ENCODE peak calls at places on chromosomes 12 and 14, in eight cellular contexts. One of them, this sample, is unnamed.

GRCh38 chr12:94326727-94327126 is 132.9 kb downstream of the CEP83 start:
- DNase-seq in dorsolateral prefrontal cortex: no peak
- DNase-seq in CD4-positive, CD25-positive, alpha-beta regulatory T cell: no peak
- DNase-seq in Peyer's patch: no peak
- DNase-seq in aorta: no peak
- DNase-seq in breast epithelium: no peak
- DNase-seq in epithelial cell of prostate: peak
- DNase-seq in thoracic aorta: no peak
- DNase-seq in this sample: no peak

GRCh38 chr14:30223385-30223785 is 295.7 kb upstream of the PRKD1 start:
- DNase-seq in CD4-positive, CD25-positive, alpha-beta regulatory T cell: no peak
- DNase-seq in breast epithelium: peak
- DNase-seq in epithelial cell of prostate: peak
- DNase-seq in aorta: peak
- DNase-seq in Peyer's patch: no peak
- DNase-seq in dorsolateral prefrontal cortex: no peak
- DNase-seq in thoracic aorta: peak
- DNase-seq in this sample: peak

GRCh38 chr12:133129368-133130037 is 571 bp downstream of the ZNF891 start:
- DNase-seq in aorta: no peak
- DNase-seq in Peyer's patch: no peak
- DNase-seq in epithelial cell of prostate: no peak
- DNase-seq in breast epithelium: no peak
- DNase-seq in dorsolateral prefrontal cortex: no peak
- DNase-seq in thoracic aorta: no peak
- DNase-seq in CD4-positive, CD25-positive, alpha-beta regulatory T cell: peak
- DNase-seq in this sample: no peak

GRCh38 chr14:104151546-104152245 is 13.3 kb downstream of the KIF26A start:
- DNase-seq in CD4-positive, CD25-positive, alpha-beta regulatory T cell: no peak
- DNase-seq in breast epithelium: no peak
- DNase-seq in epithelial cell of prostate: no peak
- DNase-seq in dorsolateral prefrontal cortex: no peak
- DNase-seq in thoracic aorta: no peak
- DNase-seq in Peyer's patch: no peak
- DNase-seq in aorta: no peak
- DNase-seq in this sample: no peak

GRCh38 chr12:30203981-30204380 is 420.2 kb upstream of the TMTC1 start:
- DNase-seq in thoracic aorta: no peak
- DNase-seq in CD4-positive, CD25-positive, alpha-beta regulatory T cell: no peak
- DNase-seq in epithelial cell of prostate: no peak
- DNase-seq in breast epithelium: no peak
- DNase-seq in aorta: no peak
- DNase-seq in dorsolateral prefrontal cortex: no peak
- DNase-seq in Peyer's patch: no peak
- DNase-seq in this sample: no peak

GRCh38 chr14:59425322-59425945 is 39.7 kb downstream of the GPR135 start:
- DNase-seq in Peyer's patch: no peak
- DNase-seq in dorsolateral prefrontal cortex: no peak
- DNase-seq in thoracic aorta: no peak
- DNase-seq in epithelial cell of prostate: no peak
- DNase-seq in aorta: no peak
- DNase-seq in CD4-positive, CD25-positive, alpha-beta regulatory T cell: no peak
- DNase-seq in breast epithelium: no peak
- DNase-seq in this sample: no peak

GRCh38 chr14:103316723-103317122 is 17.3 kb upstream of the EIF5 start:
- DNase-seq in thoracic aorta: no peak
- DNase-seq in epithelial cell of prostate: no peak
- DNase-seq in dorsolateral prefrontal cortex: no peak
- DNase-seq in breast epithelium: no peak
- DNase-seq in CD4-positive, CD25-positive, alpha-beta regulatory T cell: no peak
- DNase-seq in Peyer's patch: no peak
- DNase-seq in aorta: no peak
- DNase-seq in this sample: peak

GRCh38 chr14:104094709-104095425 is 9.4 kb downstream of the ASPG start:
- DNase-seq in Peyer's patch: peak
- DNase-seq in breast epithelium: peak
- DNase-seq in aorta: peak
- DNase-seq in epithelial cell of prostate: no peak
- DNase-seq in dorsolateral prefrontal cortex: no peak
- DNase-seq in thoracic aorta: no peak
- DNase-seq in CD4-positive, CD25-positive, alpha-beta regulatory T cell: peak
- DNase-seq in this sample: peak

GRCh38 chr12:48151103-48151771 is 6.1 kb downstream of the ASB8 start:
- DNase-seq in CD4-positive, CD25-positive, alpha-beta regulatory T cell: no peak
- DNase-seq in dorsolateral prefrontal cortex: no peak
- DNase-seq in aorta: no peak
- DNase-seq in epithelial cell of prostate: no peak
- DNase-seq in thoracic aorta: no peak
- DNase-seq in Peyer's patch: no peak
- DNase-seq in breast epithelium: no peak
- DNase-seq in this sample: no peak

GRCh38 chr12:53185582-53186153 is 4.9 kb upstream of the CSAD start:
- DNase-seq in aorta: no peak
- DNase-seq in dorsolateral prefrontal cortex: no peak
- DNase-seq in thoracic aorta: no peak
- DNase-seq in CD4-positive, CD25-positive, alpha-beta regulatory T cell: no peak
- DNase-seq in Peyer's patch: no peak
- DNase-seq in breast epithelium: peak
- DNase-seq in epithelial cell of prostate: no peak
- DNase-seq in this sample: no peak

GRCh38 chr14:71362920-71363584 is 455.8 kb downstream of the PCNX1 start:
- DNase-seq in epithelial cell of prostate: no peak
- DNase-seq in breast epithelium: no peak
- DNase-seq in thoracic aorta: no peak
- DNase-seq in aorta: no peak
- DNase-seq in dorsolateral prefrontal cortex: no peak
- DNase-seq in CD4-positive, CD25-positive, alpha-beta regulatory T cell: no peak
- DNase-seq in Peyer's patch: no peak
- DNase-seq in this sample: no peak

GRCh38 chr14:68936980-68937379 is 42.1 kb downstream of the ACTN1 start:
- DNase-seq in dorsolateral prefrontal cortex: no peak
- DNase-seq in CD4-positive, CD25-positive, alpha-beta regulatory T cell: no peak
- DNase-seq in Peyer's patch: no peak
- DNase-seq in epithelial cell of prostate: no peak
- DNase-seq in breast epithelium: no peak
- DNase-seq in aorta: no peak
- DNase-seq in thoracic aorta: no peak
- DNase-seq in this sample: no peak

GRCh38 chr14:68934034-68934433 is 45.1 kb downstream of the ACTN1 start:
- DNase-seq in epithelial cell of prostate: no peak
- DNase-seq in CD4-positive, CD25-positive, alpha-beta regulatory T cell: no peak
- DNase-seq in breast epithelium: no peak
- DNase-seq in thoracic aorta: no peak
- DNase-seq in dorsolateral prefrontal cortex: no peak
- DNase-seq in Peyer's patch: no peak
- DNase-seq in aorta: no peak
- DNase-seq in this sample: no peak

GRCh38 chr14:68936476-68936875 is 42.6 kb downstream of the ACTN1 start:
- DNase-seq in aorta: no peak
- DNase-seq in epithelial cell of prostate: no peak
- DNase-seq in thoracic aorta: no peak
- DNase-seq in breast epithelium: no peak
- DNase-seq in CD4-positive, CD25-positive, alpha-beta regulatory T cell: no peak
- DNase-seq in Peyer's patch: no peak
- DNase-seq in dorsolateral prefrontal cortex: no peak
- DNase-seq in this sample: no peak

GRCh38 chr14:68937790-68938514 is 41.1 kb downstream of the ACTN1 start:
- DNase-seq in aorta: peak
- DNase-seq in breast epithelium: peak
- DNase-seq in Peyer's patch: peak
- DNase-seq in dorsolateral prefrontal cortex: no peak
- DNase-seq in CD4-positive, CD25-positive, alpha-beta regulatory T cell: peak
- DNase-seq in epithelial cell of prostate: no peak
- DNase-seq in thoracic aorta: no peak
- DNase-seq in this sample: no peak

GRCh38 chr14:68935761-68936209 is 43.3 kb downstream of the ACTN1 start:
- DNase-seq in aorta: no peak
- DNase-seq in dorsolateral prefrontal cortex: no peak
- DNase-seq in CD4-positive, CD25-positive, alpha-beta regulatory T cell: no peak
- DNase-seq in thoracic aorta: no peak
- DNase-seq in epithelial cell of prostate: no peak
- DNase-seq in Peyer's patch: no peak
- DNase-seq in breast epithelium: no peak
- DNase-seq in this sample: no peak
- H3K27ac ChIP-seq in aorta: peak
- H3K27ac ChIP-seq in dorsolateral prefrontal cortex: no peak
- H3K27ac ChIP-seq in CD4-positive, CD25-positive, alpha-beta regulatory T cell: no peak
- H3K27ac ChIP-seq in thoracic aorta: peak
- H3K27ac ChIP-seq in epithelial cell of prostate: peak
- H3K27ac ChIP-seq in Peyer's patch: no peak
- H3K27ac ChIP-seq in breast epithelium: peak
- H3K27ac ChIP-seq in this sample: peak

GRCh38 chr12:51077930-51078329 is 5.5 kb downstream of the CSRNP2 start:
- DNase-seq in thoracic aorta: no peak
- DNase-seq in breast epithelium: no peak
- DNase-seq in epithelial cell of prostate: no peak
- DNase-seq in CD4-positive, CD25-positive, alpha-beta regulatory T cell: no peak
- DNase-seq in aorta: no peak
- DNase-seq in Peyer's patch: no peak
- DNase-seq in dorsolateral prefrontal cortex: peak
- DNase-seq in this sample: no peak
- H3K27ac ChIP-seq in thoracic aorta: no peak
- H3K27ac ChIP-seq in breast epithelium: peak
- H3K27ac ChIP-seq in epithelial cell of prostate: no peak
- H3K27ac ChIP-seq in CD4-positive, CD25-positive, alpha-beta regulatory T cell: no peak
- H3K27ac ChIP-seq in aorta: no peak
- H3K27ac ChIP-seq in Peyer's patch: no peak
- H3K27ac ChIP-seq in dorsolateral prefrontal cortex: peak
- H3K27ac ChIP-seq in this sample: no peak

GRCh38 chr14:99568567-99569560 is 35.1 kb downstream of the CCDC85C start:
- DNase-seq in Peyer's patch: no peak
- DNase-seq in epithelial cell of prostate: no peak
- DNase-seq in dorsolateral prefrontal cortex: no peak
- DNase-seq in CD4-positive, CD25-positive, alpha-beta regulatory T cell: no peak
- DNase-seq in thoracic aorta: no peak
- DNase-seq in breast epithelium: no peak
- DNase-seq in aorta: no peak
- DNase-seq in this sample: no peak

GRCh38 chr14:99569725-99570541 is 34.1 kb downstream of the CCDC85C start:
- DNase-seq in dorsolateral prefrontal cortex: no peak
- DNase-seq in thoracic aorta: no peak
- DNase-seq in CD4-positive, CD25-positive, alpha-beta regulatory T cell: no peak
- DNase-seq in breast epithelium: no peak
- DNase-seq in aorta: no peak
- DNase-seq in epithelial cell of prostate: no peak
- DNase-seq in Peyer's patch: no peak
- DNase-seq in this sample: no peak

GRCh38 chr14:99571303-99571986 is 32.6 kb downstream of the CCDC85C start:
- DNase-seq in breast epithelium: no peak
- DNase-seq in Peyer's patch: peak
- DNase-seq in CD4-positive, CD25-positive, alpha-beta regulatory T cell: no peak
- DNase-seq in dorsolateral prefrontal cortex: no peak
- DNase-seq in aorta: no peak
- DNase-seq in thoracic aorta: no peak
- DNase-seq in epithelial cell of prostate: no peak
- DNase-seq in this sample: no peak

GRCh38 chr14:99572173-99572999 is 31.6 kb downstream of the CCDC85C start:
- DNase-seq in dorsolateral prefrontal cortex: no peak
- DNase-seq in Peyer's patch: peak
- DNase-seq in epithelial cell of prostate: no peak
- DNase-seq in CD4-positive, CD25-positive, alpha-beta regulatory T cell: no peak
- DNase-seq in aorta: no peak
- DNase-seq in thoracic aorta: no peak
- DNase-seq in breast epithelium: no peak
- DNase-seq in this sample: no peak

DNA sequence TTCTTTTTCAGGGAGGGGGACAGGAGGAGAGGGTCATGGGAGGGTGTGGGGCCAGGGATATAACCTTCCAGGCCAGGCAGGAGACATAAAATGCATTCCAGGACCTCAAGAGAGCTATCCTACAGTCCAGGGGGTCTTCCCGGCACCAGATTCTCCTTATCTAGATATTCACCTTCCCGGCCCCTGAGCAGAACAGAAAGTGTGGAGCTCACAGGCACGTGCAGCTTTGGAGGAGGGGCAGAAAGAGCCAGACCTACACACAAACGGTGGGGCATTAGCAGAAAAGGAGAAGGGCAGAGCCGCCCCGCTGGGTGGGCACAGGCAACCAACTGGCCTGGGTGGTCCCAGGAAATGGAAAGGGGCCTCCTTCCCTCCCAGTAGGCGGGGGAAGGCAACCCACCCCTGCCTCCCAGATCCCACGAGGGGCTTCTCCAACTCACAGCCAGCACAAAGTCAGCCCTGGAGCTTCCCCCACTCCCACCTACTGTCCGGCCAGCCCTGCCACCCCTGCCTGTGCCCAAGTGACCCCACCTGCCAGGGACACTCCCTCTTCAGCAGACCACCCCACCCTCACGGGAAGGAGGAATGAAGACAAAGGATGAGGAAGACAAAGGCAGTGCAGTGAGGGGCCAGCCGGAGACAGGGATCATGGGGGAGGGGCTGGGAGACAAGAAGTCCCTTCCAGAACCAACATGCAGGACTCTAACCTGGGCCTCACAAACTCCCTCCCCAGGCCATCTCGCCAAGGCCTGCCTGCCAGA is 33.3 kb downstream of the CCDC85C start:
- DNase-seq in aorta: no peak
- DNase-seq in breast epithelium: no peak
- DNase-seq in epithelial cell of prostate: no peak
- DNase-seq in CD4-positive, CD25-positive, alpha-beta regulatory T cell: no peak
- DNase-seq in thoracic aorta: no peak
- DNase-seq in Peyer's patch: no peak
- DNase-seq in dorsolateral prefrontal cortex: no peak
- DNase-seq in this sample: no peak
- H3K27ac ChIP-seq in aorta: no peak
- H3K27ac ChIP-seq in breast epithelium: peak
- H3K27ac ChIP-seq in epithelial cell of prostate: no peak
- H3K27ac ChIP-seq in CD4-positive, CD25-positive, alpha-beta regulatory T cell: no peak
- H3K27ac ChIP-seq in thoracic aorta: no peak
- H3K27ac ChIP-seq in Peyer's patch: no peak
- H3K27ac ChIP-seq in dorsolateral prefrontal cortex: no peak
- H3K27ac ChIP-seq in this sample: no peak

DNA sequence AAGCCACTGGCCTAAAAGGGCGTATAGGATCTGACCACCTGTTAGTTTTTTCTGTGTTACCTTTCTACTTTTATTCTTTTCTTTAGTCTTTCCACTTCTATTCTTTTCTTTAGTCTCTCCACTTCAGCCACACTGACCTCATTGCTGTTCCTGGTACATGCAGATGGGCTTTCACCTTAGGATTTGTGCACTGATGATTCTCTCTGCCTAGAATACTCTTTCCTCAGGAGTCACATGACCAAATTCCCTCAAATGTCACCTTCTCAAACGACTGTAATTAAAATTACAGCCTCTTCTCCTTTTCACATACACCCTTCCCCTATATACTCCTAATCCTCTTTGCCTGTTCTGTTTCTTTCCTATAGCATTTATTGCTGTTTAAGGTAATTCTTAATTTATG is 36.0 kb downstream of the GPHN start:
- DNase-seq in CD4-positive, CD25-positive, alpha-beta regulatory T cell: no peak
- DNase-seq in aorta: no peak
- DNase-seq in breast epithelium: no peak
- DNase-seq in dorsolateral prefrontal cortex: no peak
- DNase-seq in epithelial cell of prostate: no peak
- DNase-seq in Peyer's patch: no peak
- DNase-seq in thoracic aorta: no peak
- DNase-seq in this sample: no peak
- H3K27ac ChIP-seq in CD4-positive, CD25-positive, alpha-beta regulatory T cell: no peak
- H3K27ac ChIP-seq in aorta: no peak
- H3K27ac ChIP-seq in breast epithelium: no peak
- H3K27ac ChIP-seq in dorsolateral prefrontal cortex: no peak
- H3K27ac ChIP-seq in epithelial cell of prostate: no peak
- H3K27ac ChIP-seq in Peyer's patch: no peak
- H3K27ac ChIP-seq in thoracic aorta: no peak
- H3K27ac ChIP-seq in this sample: no peak